ENCODE peak calls at places on chromosomes 12 and 14, in ten cellular contexts. J is cardiac fibroblast, A is aorta, W is NCI-H1092, F is NCI-H446 treated with DMSO at 0.1 percent for 48 hours, E is NT2/D1, P is GM13976, K is smooth muscle cell of the brain vasculature, D is cardiac muscle cell, B is activated T-cell treated with anti-CD3 and anti-CD28 coated beads for 1 hour. L is an unnamed sample.

GRCh38 chr14:63388766-63389431 is 70.2 kb upstream of the GPHB5 start:
- DNase-seq in J (peak), A (peak), W (peak), F (no peak), E (peak), P (peak), K (peak), D (peak), B (peak), L (peak)

GRCh38 chr14:97298775-97299174 is 501.6 kb downstream of the VRK1 start:
- DNase-seq in J (no peak), A (no peak), W (peak), F (no peak), E (no peak), P (no peak), K (no peak), D (no peak), B (no peak), L (no peak)

GRCh38 chr14:95320076-95320895 is 578 bp upstream of the CLMN start:
- DNase-seq in J (no peak), A (peak), W (no peak), F (no peak), E (no peak), P (no peak), K (no peak), D (no peak), B (no peak), L (no peak)

GRCh38 chr12:92859650-92860386 is 69.3 kb downstream of the EEA1 start:
- DNase-seq in J (no peak), A (no peak), W (peak), F (no peak), E (no peak), P (no peak), K (no peak), D (no peak), B (no peak), L (no peak)

GRCh38 chr14:76328457-76329137 is 47.3 kb upstream of the ESRRB start:
- DNase-seq in J (no peak), A (no peak), W (no peak), F (no peak), E (no peak), P (no peak), K (no peak), D (no peak), B (no peak), L (no peak)

GRCh38 chr12:120093592-120094355 is 22.8 kb downstream of the RAB35 start:
- DNase-seq in J (no peak), A (no peak), W (no peak), F (no peak), E (peak), P (no peak), K (no peak), D (no peak), B (no peak), L (no peak)

GRCh38 chr12:4091001-4091789 is 182.4 kb upstream of the CCND2 start:
- DNase-seq in J (no peak), A (no peak), W (no peak), F (no peak), E (no peak), P (no peak), K (no peak), D (no peak), B (no peak), L (no peak)

GRCh38 chr14:46091819-46092218 is 559.8 kb downstream of the RPL10L start:
- DNase-seq in J (no peak), A (no peak), W (no peak), F (no peak), E (no peak), P (no peak), K (no peak), D (no peak), B (no peak), L (no peak)

GRCh38 chr14:99517046-99517642 is 35.9 kb downstream of the CCNK start:
- DNase-seq in J (no peak), A (peak), W (no peak), F (no peak), E (no peak), P (no peak), K (no peak), D (no peak), B (no peak), L (no peak)

GRCh38 chr14:37544407-37544806 is 50.6 kb downstream of the FOXA1 start:
- DNase-seq in J (no peak), A (no peak), W (no peak), F (no peak), E (no peak), P (no peak), K (no peak), D (no peak), B (no peak), L (no peak)

GRCh38 chr14:100058777-100059432 is 6.3 kb upstream of the EVL start:
- DNase-seq in J (no peak), A (no peak), W (no peak), F (no peak), E (no peak), P (peak), K (no peak), D (no peak), B (no peak), L (no peak)

GRCh38 chr12:114812858-114813761 is 129.1 kb upstream of the TBX3 start:
- DNase-seq in J (peak), A (no peak), W (no peak), F (no peak), E (no peak), P (no peak), K (peak), D (peak), B (no peak), L (no peak)

GRCh38 chr12:95126076-95126475 is 52.7 kb upstream of the NR2C1 start:
- DNase-seq in J (no peak), A (no peak), W (no peak), F (no peak), E (no peak), P (no peak), K (no peak), D (no peak), B (no peak), L (no peak)

GRCh38 chr12:45933504-45933903 is 56.9 kb downstream of the SCAF11 start:
- DNase-seq in J (peak), A (no peak), W (no peak), F (no peak), E (no peak), P (no peak), K (no peak), D (no peak), B (no peak), L (no peak)

GRCh38 chr12:2963760-2964292 is 4.6 kb downstream of the TEAD4 start:
- DNase-seq in J (peak), A (no peak), W (no peak), F (no peak), E (peak), P (no peak), K (no peak), D (peak), B (no peak), L (peak)

GRCh38 chr12:51846911-51847829 is 1.3 kb downstream of the FIGNL2 start:
- DNase-seq in J (no peak), A (no peak), W (no peak), F (no peak), E (no peak), P (peak), K (no peak), D (peak), B (peak), L (peak)

GRCh38 chr12:40049268-40049667 is 56.6 kb downstream of the SLC2A13 start:
- DNase-seq in J (no peak), A (no peak), W (no peak), F (no peak), E (no peak), P (no peak), K (no peak), D (no peak), B (no peak), L (no peak)

GRCh38 chr14:29282169-29282568 is 515.6 kb downstream of the FOXG1 start:
- DNase-seq in J (peak), A (no peak), W (no peak), F (no peak), E (no peak), P (no peak), K (no peak), D (no peak), B (no peak), L (no peak)

GRCh38 chr14:77088219-77088618 is 9.8 kb upstream of the CIPC start:
- DNase-seq in J (no peak), A (no peak), W (no peak), F (no peak), E (no peak), P (no peak), K (no peak), D (no peak), B (no peak), L (no peak)

GRCh38 chr12:126708492-126708896 is 1558.5 kb upstream of the TMEM132C start:
- DNase-seq in J (peak), A (no peak), W (no peak), F (no peak), E (no peak), P (no peak), K (no peak), D (peak), B (no peak), L (no peak)

GRCh38 chr14:23364604-23365352 is at the start of gene EFS:
- DNase-seq in J (no peak), A (peak), W (no peak), F (peak), E (no peak), P (no peak), K (no peak), D (peak), B (no peak), L (no peak)

GRCh38 chr14:37197421-37198272 is at the start of gene MIPOL1:
- DNase-seq in J (peak), A (peak), W (peak), F (peak), E (peak), P (no peak), K (peak), D (peak), B (no peak), L (peak)

GRCh38 chr12:9951026-9951652 is 19.0 kb upstream of the CLEC2A start:
- DNase-seq in J (no peak), A (no peak), W (no peak), F (no peak), E (no peak), P (no peak), K (no peak), D (no peak), B (peak), L (no peak)

GRCh38 chr14:92549096-92549852 is 35.7 kb downstream of the RIN3 start:
- DNase-seq in J (peak), A (peak), W (no peak), F (no peak), E (no peak), P (no peak), K (no peak), D (peak), B (no peak), L (peak)

GRCh38 chr12:121443193-121443829 is 43.4 kb downstream of the RNF34 start:
- DNase-seq in J (peak), A (peak), W (peak), F (no peak), E (peak), P (peak), K (no peak), D (peak), B (peak), L (peak)

GRCh38 chr14:63759454-63759853 is 31.6 kb upstream of the SGPP1 start:
- DNase-seq in J (peak), A (no peak), W (no peak), F (no peak), E (no peak), P (peak), K (no peak), D (peak), B (no peak), L (peak)

GRCh38 chr14:39441805-39442204 is 9.6 kb upstream of the FBXO33 start:
- DNase-seq in J (no peak), A (no peak), W (no peak), F (no peak), E (no peak), P (no peak), K (no peak), D (no peak), B (no peak), L (no peak)